ENCODE peak calls at places on chromosomes 16 and 17, in eight cellular contexts. J, W, M, K, D, S, G and R are unnamed samples.

GRCh38 chr17:73492802-73493139 is 151.5 kb downstream of the SDK2 start:
- DNase-seq in W (peak; percentile 53), G (no peak), S (no peak), J (no peak), M (no peak), D (no peak), K (no peak), R (no peak)

GRCh38 chr16:4384497-4384896 is 12.8 kb downstream of the VASN start:
- DNase-seq in G (no peak), W (no peak), D (no peak), J (no peak), K (no peak), S (peak; percentile 92), M (peak; percentile 39), R (no peak)

GRCh38 chr16:49009204-49009603 is 272.4 kb downstream of the CBLN1 start:
- DNase-seq in S (no peak), W (no peak), K (peak; percentile 12), J (no peak), D (no peak), M (no peak), G (no peak), R (no peak)

GRCh38 chr16:1420111-1420539 is 422 bp downstream of the UQCC4 start:
- DNase-seq in J (no peak), K (no peak), G (no peak), S (no peak), D (no peak), W (no peak), M (no peak), R (no peak)

GRCh38 chr17:75707096-75707720 is 14.1 kb upstream of the ITGB4 start:
- DNase-seq in K (no peak), S (no peak), J (no peak), D (no peak), M (no peak), G (peak; percentile 74), W (no peak), R (peak; percentile 48)

GRCh38 chr17:74339537-74340195 is 13.6 kb downstream of the KIF19 start:
- DNase-seq in J (no peak), M (no peak), K (no peak), D (no peak), W (no peak), G (no peak), S (no peak), R (no peak)

GRCh38 chr17:17681744-17682292 is 560 bp downstream of the RAI1 start:
- DNase-seq in G (no peak), S (no peak), J (peak; percentile 79), D (peak; percentile 40), K (peak; percentile 91), M (peak; percentile 63), W (no peak), R (no peak)

GRCh38 chr16:66878067-66878466 is 2.2 kb upstream of the PDP2 start:
- DNase-seq in W (no peak), G (peak; percentile 28), J (no peak), M (no peak), S (no peak), K (no peak), D (peak; percentile 80), R (no peak)

GRCh38 chr17:75238020-75238580 is 23.3 kb downstream of the GGA3 start:
- DNase-seq in K (no peak), D (no peak), S (no peak), W (no peak), J (no peak), M (no peak), G (no peak), R (no peak)

GRCh38 chr16:88681084-88681680 is 5.1 kb downstream of the SNAI3 start:
- DNase-seq in K (no peak), M (no peak), D (peak; percentile 69), W (peak; percentile 79), J (no peak), S (no peak), G (no peak), R (no peak)

GRCh38 chr16:57884655-57885133 is 82.4 kb upstream of the KIFC3 start:
- DNase-seq in M (peak; percentile 34), J (no peak), S (no peak), K (no peak), G (no peak), D (no peak), W (peak; percentile 48), R (no peak)

GRCh38 chr17:79951361-79952264 is 84.1 kb downstream of the TBC1D16 start:
- DNase-seq in D (peak; percentile 78), K (peak; percentile 86), M (peak; percentile 77), J (peak; percentile 74), G (peak; percentile 95), W (no peak), S (no peak), R (peak; percentile 94)

GRCh38 chr17:8105957-8106398 is 12.3 kb downstream of the ALOXE3 start:
- DNase-seq in D (no peak), K (no peak), G (no peak), M (no peak), J (peak; percentile 46), S (no peak), W (no peak), R (no peak)

GRCh38 chr17:8108972-8109668 is 9.2 kb downstream of the ALOXE3 start:
- DNase-seq in J (no peak), W (peak; percentile 33), G (no peak), M (no peak), D (no peak), S (no peak), K (no peak), R (no peak)

GRCh38 chr17:8110907-8111306 is 7.4 kb downstream of the ALOXE3 start:
- DNase-seq in G (no peak), W (no peak), M (no peak), S (no peak), K (no peak), J (no peak), D (no peak), R (no peak)

GRCh38 chr17:8110456-8110804 is 7.9 kb downstream of the ALOXE3 start:
- DNase-seq in M (no peak), K (no peak), S (no peak), W (no peak), J (no peak), G (no peak), D (no peak), R (no peak)

GRCh38 chr17:8109669-8110455 is 8.5 kb downstream of the ALOXE3 start:
- DNase-seq in G (no peak), D (peak; percentile 87), M (peak; percentile 78), J (peak; percentile 90), K (peak; percentile 91), S (no peak), W (peak; percentile 90), R (no peak)
- TF ChIP-seq CTCF in G (peak; percentile 74), D (peak; percentile 87), M (peak; percentile 87), J (peak; percentile 83), K (no peak), S (peak; percentile 76), W (peak; percentile 85), R (peak; percentile 82)

GRCh38 chr17:58275417-58275816 is 5.3 kb downstream of the MPO start:
- DNase-seq in M (no peak), D (no peak), W (no peak), K (peak; percentile 52), J (no peak), S (no peak), G (no peak), R (no peak)

GRCh38 chr17:58278661-58279015 is 2.1 kb downstream of the MPO start:
- DNase-seq in K (no peak), M (no peak), D (peak; percentile 37), W (no peak), S (peak; percentile 83), G (no peak), J (peak; percentile 69), R (no peak)

GRCh38 chr17:58277726-58278595 is 2.8 kb downstream of the MPO start:
- DNase-seq in G (no peak), D (no peak), K (no peak), J (no peak), W (no peak), S (peak; percentile 83), M (no peak), R (no peak)

GRCh38 chr17:58276423-58276822 is 4.3 kb downstream of the MPO start:
- DNase-seq in M (no peak), S (peak; percentile 64), K (no peak), W (no peak), J (no peak), G (no peak), D (no peak), R (no peak)

GRCh38 chr17:58277107-58277506 is 3.6 kb downstream of the MPO start:
- DNase-seq in G (peak; percentile 23), J (no peak), M (no peak), K (no peak), W (no peak), S (peak; percentile 27), D (no peak), R (peak; percentile 7)
- TF ChIP-seq CTCF in G (peak; percentile 53), J (peak; percentile 47), M (peak; percentile 30), K (no peak), W (peak; percentile 31), S (peak; percentile 31), D (peak; percentile 20), R (peak; percentile 51)

GRCh38 chr16:56515665-56516064 is 4.2 kb downstream of the BBS2 start:
- DNase-seq in G (no peak), S (no peak), K (no peak), D (no peak), W (no peak), J (no peak), M (no peak), R (no peak)

GRCh38 chr16:56518435-56518834 is 1.4 kb downstream of the BBS2 start:
- DNase-seq in K (no peak), W (no peak), J (no peak), G (no peak), M (no peak), D (no peak), S (no peak), R (no peak)

GRCh38 chr16:56519459-56520250 is at the start of gene BBS2:
- DNase-seq in D (peak; percentile 95), K (peak; percentile 97), G (peak; percentile 88), J (peak; percentile 96), M (peak; percentile 95), W (peak; percentile 90), S (peak; percentile 95), R (peak; percentile 84)

GRCh38 chr16:56517206-56517605 is 2.6 kb downstream of the BBS2 start:
- DNase-seq in S (no peak), G (no peak), K (no peak), J (no peak), W (no peak), M (no peak), D (no peak), R (no peak)

GRCh38 chr16:56520251-56520577 is 390 bp upstream of the BBS2 start:
- DNase-seq in S (no peak), M (no peak), W (no peak), K (no peak), D (no peak), J (no peak), G (no peak), R (no peak)
- TF ChIP-seq CTCF in S (no peak), M (no peak), W (no peak), K (no peak), D (no peak), J (no peak), G (no peak), R (no peak)

DNA sequence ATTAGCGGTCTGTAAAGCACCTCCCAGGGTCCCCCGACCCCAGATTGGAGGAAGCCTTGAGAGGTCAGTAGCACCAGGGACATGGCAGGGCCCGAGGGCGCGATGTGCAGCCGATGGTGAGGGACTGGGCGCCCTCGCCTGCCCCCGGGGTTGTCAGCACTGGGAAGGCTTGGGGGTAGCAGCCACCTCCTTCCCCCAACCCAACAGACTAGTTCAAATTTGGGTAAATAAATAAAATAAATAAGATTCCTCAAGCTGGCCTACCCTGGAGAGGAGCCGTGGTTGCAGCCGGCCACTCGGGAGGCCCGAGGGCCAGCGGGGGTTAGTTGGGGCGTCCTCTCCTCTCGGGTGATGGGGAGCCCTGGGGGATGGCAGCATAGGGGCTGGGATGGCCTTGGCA is 1.5 kb downstream of the C16orf92 start:
- DNase-seq in J (no peak), M (no peak), G (no peak), S (no peak), K (no peak), W (no peak), D (no peak), R (no peak)
- TF ChIP-seq CTCF in J (no peak), M (no peak), G (no peak), S (no peak), K (no peak), W (no peak), D (no peak), R (no peak)